ENCODE peak calls at places on chromosomes 11 and 22, in five cellular contexts. T is H1, P is mesenchymal stem cell, C is H9, E is trophoblast cell. A is an unnamed sample.
A peak's percentile ranks its signal among the peaks of the same experiment; 100 is the strongest.

GRCh38 chr11:36261094-36261493 is 28.1 kb downstream of the COMMD9 start:
- DNase-seq in T (no peak), P (no peak), C (no peak), E (no peak), A (no peak)

GRCh38 chr11:74492084-74492483 is 1.4 kb downstream of the LIPT2 start:
- DNase-seq in T (no peak), P (no peak), C (no peak), E (no peak), A (no peak)

GRCh38 chr11:130719516-130719915 is 196.8 kb downstream of the SNX19 start:
- DNase-seq in T (no peak), P (peak; percentile 15), C (no peak), E (peak; percentile 16), A (no peak)

GRCh38 chr11:10599388-10600175 is 31.1 kb upstream of the LYVE1 start:
- DNase-seq in T (no peak), P (peak; percentile 95), C (no peak), E (peak; percentile 64), A (no peak)

GRCh38 chr11:132992838-132993680 is 539.2 kb downstream of the OPCML start:
- DNase-seq in T (no peak), P (peak; percentile 2), C (no peak), E (no peak), A (peak; percentile 48)

GRCh38 chr11:28878025-28878424 is 769.8 kb downstream of the METTL15 start:
- DNase-seq in T (no peak), P (no peak), C (no peak), E (no peak), A (no peak)

GRCh38 chr11:57162179-57162898 is 19.4 kb upstream of the LRRC55 start:
- DNase-seq in T (no peak), P (no peak), C (no peak), E (no peak), A (no peak)

GRCh38 chr11:86155210-86155844 is 86.4 kb upstream of the PICALM start:
- DNase-seq in T (no peak), P (no peak), C (no peak), E (peak; percentile 47), A (no peak)

GRCh38 chr11:117930208-117930570 is 987 bp upstream of the TMPRSS13 start:
- DNase-seq in T (no peak), P (no peak), C (no peak), E (peak; percentile 82), A (no peak)

GRCh38 chr11:62338218-62338617 is 970 bp downstream of the ASRGL1 start:
- DNase-seq in T (no peak), P (no peak), C (no peak), E (no peak), A (no peak)

GRCh38 chr22:37487559-37487958 is 1.4 kb upstream of the MFNG start:
- DNase-seq in T (no peak), P (no peak), C (no peak), E (no peak), A (no peak)

GRCh38 chr11:78656327-78656726 is 81.7 kb upstream of the NARS2 start:
- DNase-seq in T (no peak), P (no peak), C (no peak), E (no peak), A (no peak)

GRCh38 chr11:1346669-1347390 is 37.4 kb upstream of the TOLLIP start:
- DNase-seq in T (no peak), P (no peak), C (peak; percentile 16), E (no peak), A (no peak)

GRCh38 chr11:84775503-84775902 is 851.6 kb downstream of the DLG2 start:
- DNase-seq in T (no peak), P (no peak), C (no peak), E (no peak), A (no peak)

GRCh38 chr22:37165940-37166674 is 16.4 kb upstream of the IL2RB start:
- DNase-seq in T (no peak), P (no peak), C (no peak), E (no peak), A (no peak)

GRCh38 chr22:36734171-36735058 is 30.9 kb upstream of the CACNG2 start:
- DNase-seq in T (no peak), P (no peak), C (peak; percentile 29), E (no peak), A (no peak)

GRCh38 chr11:121152764-121153163 is 51.7 kb downstream of the TECTA start:
- DNase-seq in T (no peak), P (no peak), C (no peak), E (peak; percentile 1), A (no peak)

GRCh38 chr11:79092791-79093313 is 348.0 kb downstream of the TENM4 start:
- DNase-seq in T (no peak), P (peak; percentile 90), C (no peak), E (peak; percentile 100), A (no peak)

GRCh38 chr11:30917859-30918478 is 331.8 kb upstream of the MPPED2 start:
- DNase-seq in T (no peak), P (peak; percentile 56), C (no peak), E (peak; percentile 81), A (peak; percentile 72)

DNA sequence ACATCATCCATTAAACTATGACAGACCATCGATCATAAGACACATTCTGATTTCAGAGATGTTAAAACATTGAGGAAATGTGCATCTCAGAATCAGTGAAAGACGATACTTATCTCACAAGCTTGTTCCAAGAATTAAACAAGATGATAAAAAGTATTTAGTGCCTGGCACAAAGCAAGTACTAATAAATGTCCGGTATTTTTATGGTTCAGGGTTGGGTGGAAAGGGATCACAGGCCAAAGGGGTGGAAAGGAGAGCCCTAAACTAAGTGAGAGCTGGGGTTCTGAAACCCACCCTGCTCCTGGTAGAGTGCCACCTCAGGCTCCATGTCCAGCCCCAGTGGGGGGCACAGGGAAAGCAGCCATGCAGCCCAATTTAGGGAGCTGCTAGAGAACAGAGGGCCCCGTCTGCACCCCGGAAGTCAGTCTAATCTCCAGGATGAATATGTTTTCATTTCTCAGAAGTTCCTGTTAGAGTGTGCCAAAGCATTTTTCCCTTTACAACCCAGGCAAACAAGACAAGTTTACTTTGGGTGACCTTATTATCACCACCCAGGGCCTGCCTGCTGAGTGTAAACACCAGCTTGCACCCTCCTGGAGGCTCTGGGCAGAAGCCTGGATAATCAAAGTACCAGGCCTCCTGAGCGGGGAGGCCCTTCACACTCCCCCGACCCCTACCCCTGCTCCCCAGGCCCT is 3.8 kb upstream of the CREB3L1 start:
- DNase-seq in T (no peak), P (no peak), C (no peak), E (no peak), A (no peak)
- H2AK5ac ChIP-seq in T (no peak overlapping the region), P (no peak overlapping the region), C (no peak overlapping the region), E (no peak overlapping the region), A (no peak overlapping the region)

GRCh38 chr11:75653532-75653931 is 15.3 kb downstream of the MAP6 start:
- DNase-seq in T (no peak), P (no peak), C (no peak), E (no peak), A (no peak)
- H3K23ac ChIP-seq in T (no peak overlapping the region), P (no peak overlapping the region), C (no peak overlapping the region), E (no peak overlapping the region), A (no peak overlapping the region)

GRCh38 chr11:32388871-32389770 is 46.2 kb downstream of the WT1 start:
- DNase-seq in T (no peak), P (no peak), C (no peak), E (no peak), A (no peak)
- H2BK12ac ChIP-seq in T (no peak overlapping the region), P (peak overlapping the region; percentile 79), C (no peak overlapping the region), E (peak overlapping the region; percentile 59), A (no peak overlapping the region)

DNA sequence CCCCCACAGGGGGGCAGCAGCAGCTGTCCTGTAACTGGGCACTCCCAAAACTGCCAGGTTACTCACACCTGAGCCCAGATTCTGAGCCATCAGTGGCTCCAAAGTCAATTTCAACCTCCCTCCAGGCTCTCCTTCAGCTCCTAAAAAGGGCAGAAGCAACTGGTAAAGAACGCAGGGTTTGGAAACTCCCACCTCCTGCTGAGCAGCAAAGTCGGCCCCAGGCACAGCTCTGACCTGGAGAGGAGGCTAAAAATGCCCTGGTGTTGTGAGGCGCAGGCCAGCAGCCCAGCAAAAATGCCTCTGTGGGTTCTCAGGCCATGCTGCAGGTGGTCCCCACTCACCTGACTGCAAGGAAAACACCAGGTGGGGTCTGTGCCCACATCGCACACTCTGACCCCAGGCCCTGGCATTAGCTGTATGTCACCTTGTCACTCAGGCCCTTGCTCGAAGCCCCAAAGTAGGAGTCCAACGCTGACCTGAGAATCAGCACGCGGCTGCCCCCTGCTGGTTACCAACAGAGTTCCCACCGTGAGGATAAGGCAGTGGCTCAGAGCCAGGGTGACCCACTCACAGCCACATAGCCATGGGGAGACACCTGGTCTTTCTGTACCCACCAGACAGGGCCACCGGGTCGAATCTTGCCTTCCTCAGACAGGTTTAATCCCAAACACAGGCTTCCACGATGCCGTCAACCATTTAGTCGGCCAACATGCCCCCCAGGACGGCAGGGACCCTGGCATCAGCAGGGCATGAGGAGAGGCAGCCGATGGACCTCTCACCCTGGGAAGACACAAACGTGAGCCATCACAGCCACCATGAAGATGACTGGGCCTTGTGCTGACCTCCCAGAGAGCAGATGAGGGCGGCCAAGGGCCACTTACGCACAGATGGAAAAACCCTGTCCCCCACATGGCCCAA is 11.1 kb downstream of the POLR3H start:
- DNase-seq in T (no peak), P (peak; percentile 65), C (peak; percentile 88), E (peak; percentile 79), A (peak; percentile 70)
- H2AK5ac ChIP-seq in T (no peak overlapping the region), P (peak overlapping the region; percentile 46), C (no peak overlapping the region), E (no peak overlapping the region), A (no peak overlapping the region)

DNA sequence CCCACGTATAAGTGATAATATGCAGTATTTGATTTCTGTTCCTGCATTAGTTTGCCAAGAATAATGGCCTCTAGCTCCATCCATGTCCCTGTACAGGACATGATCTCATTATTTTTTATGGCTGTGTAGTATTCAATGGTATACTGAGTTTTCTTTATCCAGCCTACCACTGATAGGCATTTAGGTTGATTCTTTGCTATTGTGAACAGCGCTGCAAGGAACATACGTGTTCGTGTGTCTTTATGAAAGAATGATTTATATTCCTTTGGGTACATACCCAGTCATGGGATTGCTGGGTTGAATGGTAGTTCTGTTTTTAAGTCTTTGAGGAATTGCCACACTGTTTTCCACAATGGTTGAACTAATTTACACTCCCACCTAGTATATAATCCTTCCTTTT is 1.5 kb upstream of the FAM111A start:
- DNase-seq in T (no peak), P (no peak), C (no peak), E (no peak), A (no peak)
- H3K23ac ChIP-seq in T (no peak overlapping the region), P (no peak overlapping the region), C (no peak overlapping the region), E (no peak overlapping the region), A (no peak overlapping the region)

GRCh38 chr11:102705626-102706025 is at the start of gene MMP27:
- DNase-seq in T (no peak), P (peak; percentile 11), C (no peak), E (no peak), A (no peak)

GRCh38 chr11:102704841-102705240 is 728 bp downstream of the MMP27 start:
- DNase-seq in T (no peak), P (no peak), C (no peak), E (no peak), A (no peak)

GRCh38 chr11:102709211-102709980 is 3.8 kb upstream of the MMP27 start:
- DNase-seq in T (no peak), P (peak; percentile 75), C (no peak), E (peak; percentile 33), A (no peak)

GRCh38 chr11:102712140-102712539 is 6.6 kb upstream of the MMP27 start:
- DNase-seq in T (no peak), P (no peak), C (no peak), E (no peak), A (no peak)

DNA sequence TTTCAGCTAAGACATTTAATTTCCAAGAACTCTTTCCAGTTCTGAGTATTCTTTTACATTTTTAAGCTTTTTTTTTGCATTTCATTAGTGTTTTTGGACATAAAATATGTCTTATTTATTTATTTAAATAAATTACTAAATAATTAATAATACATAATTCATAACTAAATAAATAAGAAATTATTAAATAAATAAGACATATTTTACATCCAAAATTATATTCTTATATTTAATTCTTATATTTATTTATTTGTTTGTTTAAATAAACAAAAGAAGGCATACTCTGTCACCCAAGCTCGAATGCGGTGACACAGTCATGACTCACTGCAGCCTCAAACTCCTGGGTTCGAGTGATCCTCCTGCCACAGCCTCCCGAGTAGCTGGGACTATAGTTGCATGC is 3.1 kb upstream of the MMP27 start:
- DNase-seq in T (no peak), P (no peak), C (no peak), E (no peak), A (no peak)
- H2BK12ac ChIP-seq in T (no peak overlapping the region), P (no peak overlapping the region), C (no peak overlapping the region), E (no peak overlapping the region), A (no peak overlapping the region)

A was measured in neuronal stem cell.